ENCODE peak calls at places on chromosomes 3 and 15, in five cellular contexts. D is activated T-helper 1 cell treated with anti-CD3 and anti-CD28 coated beads, Interleukin-2, amount 50 U/mL, for 16 hours; N is NCI-H1417; Z is HEK293T; Y is left lobe of liver. G is an unnamed sample.
A peak's percentile ranks its signal among the peaks of the same experiment; 100 is the strongest.

GRCh38 chr3:171770689-171771620 is 39.3 kb downstream of the PLD1 start:
- DNase-seq in N (no peak), Z (peak; percentile 67), Y (peak; percentile 70), D (no peak), G (no peak)

GRCh38 chr15:94526071-94526689 is 294.8 kb downstream of the MCTP2 start:
- DNase-seq in N (no peak), Y (no peak), Z (peak; percentile 37), D (no peak), G (no peak)

GRCh38 chr3:142027295-142027694 is 122.0 kb downstream of the TFDP2 start:
- DNase-seq in N (no peak), Y (no peak), D (no peak), Z (no peak), G (no peak)

GRCh38 chr3:182713743-182714517 is 79.4 kb upstream of the ATP11B start:
- DNase-seq in Z (peak; percentile 30), Y (no peak), N (peak; percentile 58), D (no peak), G (no peak)

GRCh38 chr3:158808697-158809096 is 6.8 kb downstream of the MFSD1 start:
- DNase-seq in N (no peak), Z (no peak), Y (no peak), D (no peak), G (no peak)

GRCh38 chr3:104519968-104520655 is 846.6 kb upstream of the ALCAM start:
- DNase-seq in N (no peak), Z (no peak), Y (no peak), D (no peak), G (no peak)

GRCh38 chr3:58486036-58486435 is 5.9 kb upstream of the KCTD6 start:
- DNase-seq in Y (no peak), Z (no peak), D (no peak), N (no peak), G (no peak)

GRCh38 chr3:57059416-57059815 is 1.0 kb upstream of the SPATA12 start:
- DNase-seq in D (no peak), Y (no peak), Z (no peak), N (no peak), G (no peak)

GRCh38 chr3:153927107-153927506 is 194.1 kb upstream of the ARHGEF26 start:
- DNase-seq in N (no peak), Z (peak; percentile 16), Y (no peak), D (no peak), G (no peak)

GRCh38 chr3:36196058-36196457 is 184.2 kb upstream of the STAC start:
- DNase-seq in Z (no peak), N (no peak), D (no peak), Y (no peak), G (no peak)

G was measured in stimulated activated CD8-positive, alpha-beta memory T cell treated with anti-CD3 and anti-CD28 coated beads, Interleukin-15, amount 100 ng/mL, for 1 hour.